ENCODE peak calls at places on chromosomes 12 and 14, in six cellular contexts. G is GM12878; M is left ventricle myocardium inferior; J is CD4-positive, CD25-positive, alpha-beta regulatory T cell; H is thyroid gland; F is CD4-positive, alpha-beta memory T cell. K is an unnamed sample.

GRCh38 chr12:50221228-50222008 is 54.2 kb upstream of the CERS5 start:
- DNase-seq in F (no peak), M (no peak), G (peak; percentile 53), H (no peak), J (peak; percentile 43), K (no peak)

GRCh38 chr12:3641428-3641883 is 111.5 kb downstream of the CRACR2A start:
- DNase-seq in M (no peak), F (no peak), G (no peak), J (no peak), H (no peak), K (no peak)

GRCh38 chr14:35504260-35504659 is 29.7 kb upstream of the INSM2 start:
- DNase-seq in G (no peak), F (no peak), H (no peak), M (no peak), J (no peak), K (no peak)

GRCh38 chr12:4114986-4115385 is 158.6 kb upstream of the CCND2 start:
- DNase-seq in J (peak; percentile 71), F (peak; percentile 60), G (no peak), H (no peak), M (no peak), K (peak; percentile 12)

GRCh38 chr14:32809255-32809654 is 129.4 kb upstream of the NPAS3 start:
- DNase-seq in M (no peak), J (no peak), G (no peak), H (no peak), F (no peak), K (no peak)

GRCh38 chr14:92314182-92314581 is 8.8 kb upstream of the SLC24A4 start:
- DNase-seq in H (no peak), M (no peak), F (no peak), G (no peak), J (no peak), K (no peak)

GRCh38 chr12:31118347-31118830 is 44.7 kb downstream of the DDX11 start:
- DNase-seq in J (no peak), M (no peak), H (no peak), F (peak; percentile 59), G (no peak), K (no peak)

GRCh38 chr12:52980096-52980694 is 26.1 kb upstream of the EIF4B start:
- DNase-seq in J (no peak), G (no peak), H (no peak), F (no peak), M (no peak), K (no peak)

GRCh38 chr12:98208846-98209245 is 306.5 kb upstream of the TMPO start:
- DNase-seq in J (no peak), F (no peak), G (no peak), M (no peak), H (no peak), K (no peak)

GRCh38 chr12:13087766-13088165 is 15.7 kb downstream of the GSG1 start:
- DNase-seq in J (no peak), F (no peak), G (no peak), M (no peak), H (no peak), K (no peak)

GRCh38 chr12:62603061-62603810 is 136.6 kb downstream of the MON2 start:
- DNase-seq in G (peak; percentile 45), M (peak; percentile 87), J (peak; percentile 90), H (peak; percentile 84), F (peak; percentile 91), K (peak; percentile 68)

GRCh38 chr12:76080729-76081415 is 3.6 kb downstream of the NAP1L1 start:
- DNase-seq in M (no peak), H (no peak), G (no peak), J (peak; percentile 22), F (no peak), K (no peak)

GRCh38 chr14:70821916-70822705 is 12.8 kb upstream of the MAP3K9 start:
- DNase-seq in J (peak; percentile 54), G (no peak), H (peak; percentile 45), F (peak; percentile 79), M (peak; percentile 51), K (peak; percentile 45)

GRCh38 chr12:6767592-6768384 is 1.6 kb downstream of the PTMS start:
- DNase-seq in F (no peak), H (peak; percentile 62), J (no peak), G (no peak), M (no peak), K (no peak)

GRCh38 chr14:22225526-22226133 is 363.4 kb downstream of the DAD1 start:
- DNase-seq in M (no peak), H (no peak), G (no peak), J (no peak), F (no peak), K (no peak)

GRCh38 chr12:107560194-107560905 is 125.2 kb upstream of the PWP1 start:
- DNase-seq in F (no peak), H (no peak), G (no peak), J (peak; percentile 14), M (no peak), K (no peak)

GRCh38 chr12:42511656-42512055 is 77.9 kb downstream of the PRICKLE1 start:
- DNase-seq in M (no peak), G (no peak), J (no peak), H (no peak), F (no peak), K (no peak)

DNA sequence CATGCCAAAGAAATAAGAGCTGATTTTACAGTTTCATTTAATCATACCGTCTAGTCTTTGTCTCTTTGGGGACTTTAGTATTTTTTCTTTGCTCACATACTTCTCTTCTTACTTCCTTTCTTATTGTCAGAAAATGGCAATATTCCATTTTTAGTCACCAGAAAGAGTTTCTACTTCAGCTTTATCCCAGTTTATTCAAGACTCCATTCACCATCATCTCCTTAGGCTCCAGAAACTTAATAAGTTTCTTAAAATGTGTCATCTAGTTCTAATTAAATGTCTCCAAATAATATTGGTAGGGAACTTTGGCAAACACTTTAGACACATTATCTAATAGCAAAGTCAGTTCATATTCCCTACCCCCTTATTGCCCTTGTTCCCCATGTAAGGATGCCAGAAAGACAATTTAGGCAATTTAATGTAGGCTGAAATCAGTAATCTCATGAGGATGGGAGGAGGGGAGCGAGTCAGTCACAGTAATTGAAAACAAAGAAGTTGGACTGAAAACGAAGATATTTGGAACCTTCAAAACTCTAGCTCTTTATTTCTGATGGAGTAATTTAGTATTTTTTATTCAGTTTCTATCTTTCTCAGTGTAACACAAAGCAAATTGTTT is 15.0 kb downstream of the EPYC start:
- DNase-seq in J (no peak), M (no peak), G (no peak), F (no peak), H (no peak), K (no peak)
- H3K9me3 ChIP-seq in J (no peaks in the 10 kb centered on the region), M (peaks cover 7% of the 10 kb centered on the region), G (no peaks in the 10 kb centered on the region), F (no peaks in the 10 kb centered on the region), H (no peaks in the 10 kb centered on the region), K (no peaks in the 10 kb centered on the region)

DNA sequence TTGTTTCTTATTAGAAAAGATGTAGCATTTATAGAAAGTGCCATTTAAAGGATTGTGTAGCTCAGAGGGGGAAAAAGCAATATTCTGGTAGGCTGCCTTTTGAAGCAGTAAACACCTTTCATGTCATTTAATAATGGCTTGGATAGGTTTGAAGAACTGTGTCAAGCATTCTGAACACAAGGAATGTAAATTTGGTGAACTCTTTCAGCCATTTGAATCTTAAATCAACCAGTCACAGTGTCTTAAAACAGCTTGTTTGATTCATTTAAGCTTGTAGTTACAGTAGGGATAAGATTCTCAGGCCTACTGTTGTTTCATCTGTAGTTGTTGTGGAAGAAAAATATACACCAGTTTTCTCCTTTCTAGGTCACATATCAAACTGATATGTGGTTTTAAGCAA is 299.4 kb upstream of the NOVA1 start:
- DNase-seq in H (no peak), G (no peak), F (no peak), M (no peak), J (no peak), K (no peak)
- H3K4me3 ChIP-seq in H (no peak overlapping the region), G (no peak overlapping the region), F (no peak overlapping the region), M (no peak overlapping the region), J (no peak overlapping the region), K (no peak overlapping the region)

DNA sequence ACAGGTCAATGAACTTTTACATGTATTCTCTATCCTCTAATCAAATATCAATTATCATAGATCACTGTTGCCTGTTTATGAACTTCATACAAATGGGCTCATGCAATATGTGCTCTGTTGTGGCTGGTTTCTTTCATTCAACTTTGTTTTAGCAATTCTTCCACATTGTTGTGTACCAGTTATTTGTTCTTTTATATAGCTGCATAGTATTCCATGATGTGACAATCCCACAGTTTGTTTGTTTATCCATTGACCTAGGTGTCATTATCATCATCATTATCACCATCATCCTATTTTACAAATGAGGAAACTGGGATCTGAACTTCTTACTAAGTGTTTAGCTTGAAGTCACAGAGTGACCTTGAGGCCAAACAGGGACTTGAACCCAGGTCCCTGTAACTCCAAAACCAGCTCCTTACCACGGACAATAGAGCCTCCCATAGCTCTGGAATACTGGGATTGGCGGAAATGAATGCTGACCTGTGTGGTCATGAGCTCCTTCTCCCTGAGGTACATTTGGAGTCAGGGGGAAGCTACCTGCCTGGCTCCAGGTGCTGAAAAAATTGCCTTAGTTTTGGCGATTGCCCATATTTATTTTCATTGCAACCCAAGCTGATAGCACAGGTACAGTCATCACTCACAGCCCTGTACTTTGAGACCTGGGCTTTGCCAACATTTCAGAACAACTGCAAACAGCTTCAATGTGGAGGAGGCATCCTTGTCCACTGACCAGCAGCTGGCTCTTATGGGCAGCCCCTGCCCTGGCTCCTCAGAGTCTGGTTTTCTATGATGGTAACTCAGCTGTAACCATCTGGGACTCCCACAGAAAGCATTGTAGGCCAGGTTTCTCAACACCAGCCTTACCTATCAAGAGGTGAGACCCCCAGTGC is 9.2 kb downstream of the ZFP36L1 start:
- DNase-seq in M (no peak), F (no peak), H (no peak), J (no peak), G (no peak), K (no peak)
- H3K4me1 ChIP-seq in M (peaks cover 68% of the 10 kb centered on the region), F (peaks cover 100% of the 10 kb centered on the region), H (peaks cover 5% of the 10 kb centered on the region), J (peaks cover 96% of the 10 kb centered on the region), G (peaks cover 32% of the 10 kb centered on the region), K (peaks cover 97% of the 10 kb centered on the region)

DNA sequence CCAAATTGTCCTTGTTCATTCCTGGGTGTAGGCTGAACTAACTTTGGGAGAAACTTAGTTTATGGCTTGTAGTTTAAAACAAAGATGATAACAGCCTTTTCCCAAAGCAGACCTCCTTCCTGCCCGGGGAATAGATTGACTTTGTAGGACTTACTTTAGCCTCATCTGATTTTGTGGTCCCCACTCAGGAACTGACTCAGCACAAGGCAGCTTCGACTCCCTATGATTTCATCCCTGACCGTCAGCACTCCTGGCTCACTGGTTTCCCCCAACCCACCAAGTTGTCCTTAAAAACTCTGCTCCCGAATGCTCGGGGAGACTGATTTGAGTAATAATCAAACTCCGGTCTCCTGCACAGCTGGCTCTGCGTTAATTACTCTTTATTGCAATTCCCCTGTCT is 40.1 kb upstream of the DDHD1 start:
- DNase-seq in H (no peak), F (no peak), J (no peak), M (no peak), G (no peak), K (no peak)
- H3K9me3 ChIP-seq in H (no peaks in the 10 kb centered on the region), F (no peaks in the 10 kb centered on the region), J (no peaks in the 10 kb centered on the region), M (no peaks in the 10 kb centered on the region), G (no peaks in the 10 kb centered on the region), K (no peaks in the 10 kb centered on the region)